ENCODE peak calls at places on chromosomes 13 and 19, in eight cellular contexts. One of them, this sample, is unnamed.

GRCh38 chr13:75507027-75508001 is 25.3 kb upstream of the TBC1D4 start:
- DNase-seq in H1: no peak
- DNase-seq in SK-N-SH: no peak
- DNase-seq in GM23338: no peak
- DNase-seq in HepG2: no peak
- DNase-seq in HCT116: no peak
- DNase-seq in endothelial cell of umbilical vein: no peak
- DNase-seq in GM12878: no peak
- DNase-seq in this sample: no peak

GRCh38 chr13:47038196-47038595 is 141.3 kb upstream of the HTR2A start:
- DNase-seq in HepG2: no peak
- DNase-seq in SK-N-SH: no peak
- DNase-seq in H1: no peak
- DNase-seq in GM23338: no peak
- DNase-seq in endothelial cell of umbilical vein: no peak
- DNase-seq in GM12878: no peak
- DNase-seq in HCT116: no peak
- DNase-seq in this sample: no peak

GRCh38 chr19:19591133-19591825 is 27.2 kb downstream of the PBX4 start:
- DNase-seq in H1: no peak
- DNase-seq in endothelial cell of umbilical vein: no peak
- DNase-seq in SK-N-SH: no peak
- DNase-seq in GM23338: peak
- DNase-seq in HCT116: no peak
- DNase-seq in GM12878: peak
- DNase-seq in HepG2: peak
- DNase-seq in this sample: no peak

GRCh38 chr13:28717170-28717569 is 1.6 kb downstream of the SLC46A3 start:
- DNase-seq in HCT116: no peak
- DNase-seq in endothelial cell of umbilical vein: no peak
- DNase-seq in GM23338: no peak
- DNase-seq in HepG2: no peak
- DNase-seq in SK-N-SH: no peak
- DNase-seq in H1: no peak
- DNase-seq in GM12878: no peak
- DNase-seq in this sample: no peak

GRCh38 chr19:30253581-30253996 is 118.6 kb upstream of the ZNF536 start:
- DNase-seq in GM12878: no peak
- DNase-seq in SK-N-SH: peak
- DNase-seq in HepG2: no peak
- DNase-seq in HCT116: no peak
- DNase-seq in GM23338: no peak
- DNase-seq in H1: no peak
- DNase-seq in endothelial cell of umbilical vein: no peak
- DNase-seq in this sample: no peak

GRCh38 chr13:76828316-76828741 is 57.9 kb downstream of the KCTD12 start:
- DNase-seq in HepG2: no peak
- DNase-seq in GM12878: no peak
- DNase-seq in endothelial cell of umbilical vein: no peak
- DNase-seq in SK-N-SH: no peak
- DNase-seq in H1: no peak
- DNase-seq in HCT116: no peak
- DNase-seq in GM23338: no peak
- DNase-seq in this sample: no peak

GRCh38 chr19:49911381-49912145 is 14.9 kb upstream of the IL4I1 start:
- DNase-seq in SK-N-SH: no peak
- DNase-seq in GM12878: peak
- DNase-seq in endothelial cell of umbilical vein: peak
- DNase-seq in HepG2: no peak
- DNase-seq in H1: no peak
- DNase-seq in GM23338: no peak
- DNase-seq in HCT116: no peak
- DNase-seq in this sample: no peak

GRCh38 chr13:80074811-80075210 is 266.1 kb downstream of the SPRY2 start:
- DNase-seq in GM12878: no peak
- DNase-seq in H1: no peak
- DNase-seq in GM23338: no peak
- DNase-seq in endothelial cell of umbilical vein: no peak
- DNase-seq in HepG2: no peak
- DNase-seq in SK-N-SH: no peak
- DNase-seq in HCT116: no peak
- DNase-seq in this sample: no peak

GRCh38 chr13:39394811-39395685 is 207.9 kb downstream of the LHFPL6 start:
- DNase-seq in SK-N-SH: peak
- DNase-seq in H1: no peak
- DNase-seq in HCT116: no peak
- DNase-seq in HepG2: no peak
- DNase-seq in GM23338: no peak
- DNase-seq in GM12878: no peak
- DNase-seq in endothelial cell of umbilical vein: no peak
- DNase-seq in this sample: no peak

GRCh38 chr13:113305208-113305607 is 8.2 kb downstream of the LAMP1 start:
- DNase-seq in HCT116: no peak
- DNase-seq in endothelial cell of umbilical vein: no peak
- DNase-seq in GM12878: no peak
- DNase-seq in HepG2: no peak
- DNase-seq in SK-N-SH: no peak
- DNase-seq in GM23338: no peak
- DNase-seq in H1: no peak
- DNase-seq in this sample: no peak

GRCh38 chr19:43148233-43148632 is 38.1 kb downstream of the PSG5 start:
- DNase-seq in GM12878: no peak
- DNase-seq in HCT116: no peak
- DNase-seq in H1: no peak
- DNase-seq in GM23338: no peak
- DNase-seq in HepG2: no peak
- DNase-seq in SK-N-SH: no peak
- DNase-seq in endothelial cell of umbilical vein: no peak
- DNase-seq in this sample: no peak

GRCh38 chr13:38657191-38657590 is 29.7 kb upstream of the FREM2 start:
- DNase-seq in GM12878: no peak
- DNase-seq in SK-N-SH: no peak
- DNase-seq in endothelial cell of umbilical vein: no peak
- DNase-seq in H1: no peak
- DNase-seq in HepG2: no peak
- DNase-seq in GM23338: no peak
- DNase-seq in HCT116: no peak
- DNase-seq in this sample: no peak

DNA sequence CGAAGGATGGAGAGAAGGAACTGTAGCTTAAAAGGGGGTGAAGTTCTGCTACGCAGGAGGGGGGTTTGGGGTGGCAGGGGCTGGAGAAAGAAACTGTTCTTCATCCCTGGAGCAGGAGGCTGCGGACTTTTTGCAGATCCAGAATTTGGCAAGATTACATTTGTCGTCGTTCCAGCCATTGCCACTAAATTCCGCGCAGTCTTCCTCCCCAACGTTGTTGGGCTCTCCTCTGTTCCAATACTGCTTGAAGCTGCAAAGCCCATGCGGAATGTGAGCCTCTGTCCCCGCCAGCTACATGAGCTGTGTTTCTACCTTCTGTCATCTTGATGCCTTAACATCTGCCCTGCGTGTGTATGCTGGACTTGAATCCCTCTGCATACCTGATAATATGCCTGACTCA is 4.3 kb downstream of the CD209 start:
- DNase-seq in HepG2: no peak
- DNase-seq in HCT116: no peak
- DNase-seq in endothelial cell of umbilical vein: no peak
- DNase-seq in GM12878: no peak
- DNase-seq in GM23338: no peak
- DNase-seq in SK-N-SH: no peak
- DNase-seq in H1: no peak
- DNase-seq in this sample: no peak
- H3K4me2 ChIP-seq in HepG2: no peak
- H3K4me2 ChIP-seq in HCT116: no peak
- H3K4me2 ChIP-seq in endothelial cell of umbilical vein: no peak
- H3K4me2 ChIP-seq in GM12878: no peak
- H3K4me2 ChIP-seq in GM23338: no peak
- H3K4me2 ChIP-seq in SK-N-SH: no peak
- H3K4me2 ChIP-seq in H1: no peak
- H3K4me2 ChIP-seq in this sample: no peak

GRCh38 chr13:48120246-48120645 is 25.3 kb upstream of the MED4 start:
- DNase-seq in H1: no peak
- DNase-seq in endothelial cell of umbilical vein: no peak
- DNase-seq in HCT116: no peak
- DNase-seq in HepG2: no peak
- DNase-seq in GM23338: no peak
- DNase-seq in SK-N-SH: no peak
- DNase-seq in GM12878: no peak
- DNase-seq in this sample: no peak

GRCh38 chr13:48125794-48126228 is 30.9 kb upstream of the MED4 start:
- DNase-seq in H1: no peak
- DNase-seq in endothelial cell of umbilical vein: peak
- DNase-seq in HCT116: no peak
- DNase-seq in GM23338: no peak
- DNase-seq in SK-N-SH: no peak
- DNase-seq in GM12878: no peak
- DNase-seq in HepG2: peak
- DNase-seq in this sample: no peak

GRCh38 chr13:48121733-48122132 is 26.8 kb upstream of the MED4 start:
- DNase-seq in H1: no peak
- DNase-seq in SK-N-SH: no peak
- DNase-seq in endothelial cell of umbilical vein: no peak
- DNase-seq in HepG2: no peak
- DNase-seq in HCT116: no peak
- DNase-seq in GM12878: no peak
- DNase-seq in GM23338: no peak
- DNase-seq in this sample: no peak

GRCh38 chr13:48126944-48127814 is 32.3 kb upstream of the MED4 start:
- DNase-seq in GM23338: peak
- DNase-seq in SK-N-SH: peak
- DNase-seq in GM12878: peak
- DNase-seq in HCT116: peak
- DNase-seq in H1: no peak
- DNase-seq in endothelial cell of umbilical vein: peak
- DNase-seq in HepG2: peak
- DNase-seq in this sample: peak

GRCh38 chr13:48123827-48124226 is 28.9 kb upstream of the MED4 start:
- DNase-seq in H1: no peak
- DNase-seq in GM12878: no peak
- DNase-seq in HepG2: no peak
- DNase-seq in GM23338: no peak
- DNase-seq in endothelial cell of umbilical vein: no peak
- DNase-seq in HCT116: no peak
- DNase-seq in SK-N-SH: no peak
- DNase-seq in this sample: no peak
- TF ChIP-seq POLR2AphosphoS5 in H1: no peak
- TF ChIP-seq POLR2AphosphoS5 in GM12878: no peak
- TF ChIP-seq POLR2AphosphoS5 in HepG2: no peak
- TF ChIP-seq POLR2AphosphoS5 in GM23338: no peak
- TF ChIP-seq POLR2AphosphoS5 in endothelial cell of umbilical vein: no peak
- TF ChIP-seq POLR2AphosphoS5 in HCT116: no peak
- TF ChIP-seq POLR2AphosphoS5 in SK-N-SH: no peak
- TF ChIP-seq POLR2AphosphoS5 in this sample: no peak

GRCh38 chr19:9857076-9857721 is 22.1 kb downstream of the PIN1 start:
- DNase-seq in H1: no peak
- DNase-seq in SK-N-SH: no peak
- DNase-seq in GM23338: no peak
- DNase-seq in endothelial cell of umbilical vein: no peak
- DNase-seq in HepG2: no peak
- DNase-seq in GM12878: no peak
- DNase-seq in HCT116: no peak
- DNase-seq in this sample: no peak

GRCh38 chr19:9850235-9850959 is 15.3 kb downstream of the PIN1 start:
- DNase-seq in HCT116: no peak
- DNase-seq in endothelial cell of umbilical vein: no peak
- DNase-seq in H1: no peak
- DNase-seq in GM23338: peak
- DNase-seq in GM12878: no peak
- DNase-seq in SK-N-SH: no peak
- DNase-seq in HepG2: no peak
- DNase-seq in this sample: no peak

GRCh38 chr19:9857920-9858746 is 23.0 kb downstream of the PIN1 start:
- DNase-seq in endothelial cell of umbilical vein: no peak
- DNase-seq in GM12878: no peak
- DNase-seq in HCT116: no peak
- DNase-seq in H1: no peak
- DNase-seq in GM23338: no peak
- DNase-seq in HepG2: no peak
- DNase-seq in SK-N-SH: no peak
- DNase-seq in this sample: no peak

GRCh38 chr19:9856609-9857008 is 21.5 kb downstream of the PIN1 start:
- DNase-seq in endothelial cell of umbilical vein: no peak
- DNase-seq in H1: no peak
- DNase-seq in HCT116: no peak
- DNase-seq in SK-N-SH: no peak
- DNase-seq in HepG2: no peak
- DNase-seq in GM12878: no peak
- DNase-seq in GM23338: no peak
- DNase-seq in this sample: no peak

DNA sequence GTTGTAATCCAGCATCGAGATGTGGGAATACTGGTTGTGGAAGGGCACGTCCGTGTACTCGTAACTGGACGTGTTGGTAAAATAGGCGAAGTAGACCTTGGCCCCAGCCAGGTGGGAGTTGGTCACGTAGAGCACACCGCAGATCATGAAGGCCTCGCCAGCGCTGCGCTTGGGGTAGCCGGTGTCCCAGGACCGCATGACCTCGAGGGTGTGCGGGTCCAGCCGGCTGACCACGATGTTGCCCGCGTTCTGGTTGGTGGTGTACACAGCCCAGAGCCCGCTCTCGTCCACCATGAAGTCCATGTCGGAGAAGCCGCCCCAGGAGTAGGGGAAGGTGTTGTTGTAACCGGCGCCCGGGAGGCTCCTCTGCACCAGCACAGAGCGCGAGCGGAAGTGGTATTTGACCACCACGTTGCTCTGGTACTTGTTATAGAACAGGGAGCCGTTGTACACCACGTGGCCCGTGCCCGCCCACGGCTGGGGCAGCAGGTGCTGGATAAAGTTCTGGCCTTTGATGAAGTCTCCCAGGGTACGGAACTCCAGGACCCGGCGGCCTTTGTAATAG is 19.2 kb downstream of the PIN1 start:
- DNase-seq in HepG2: no peak
- DNase-seq in GM12878: no peak
- DNase-seq in endothelial cell of umbilical vein: no peak
- DNase-seq in GM23338: no peak
- DNase-seq in SK-N-SH: no peak
- DNase-seq in H1: no peak
- DNase-seq in HCT116: no peak
- DNase-seq in this sample: no peak
- H3K4me2 ChIP-seq in HepG2: no peak
- H3K4me2 ChIP-seq in GM12878: no peak
- H3K4me2 ChIP-seq in endothelial cell of umbilical vein: no peak
- H3K4me2 ChIP-seq in GM23338: no peak
- H3K4me2 ChIP-seq in SK-N-SH: no peak
- H3K4me2 ChIP-seq in H1: no peak
- H3K4me2 ChIP-seq in HCT116: no peak
- H3K4me2 ChIP-seq in this sample: no peak

DNA sequence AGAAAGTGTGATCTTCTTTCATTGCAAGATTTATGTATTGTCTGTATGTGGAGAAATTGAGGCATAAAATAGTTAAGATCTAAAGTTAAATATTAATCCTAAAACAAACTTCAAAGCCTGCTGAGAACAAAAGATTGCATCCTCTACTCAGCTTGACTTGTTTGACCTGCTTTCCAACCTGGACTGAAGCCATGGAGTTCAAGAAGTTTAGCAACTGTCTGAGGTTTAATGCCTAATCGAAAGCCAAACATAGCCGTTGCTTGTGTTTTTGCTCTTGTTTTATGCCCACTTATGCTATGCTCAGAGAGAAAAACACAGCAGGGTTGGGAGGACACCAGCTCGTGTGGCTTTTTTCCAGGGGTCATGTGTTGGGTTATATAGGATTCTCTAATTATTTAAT is 135.6 kb downstream of the NUFIP1 start:
- DNase-seq in HepG2: peak
- DNase-seq in GM12878: no peak
- DNase-seq in GM23338: no peak
- DNase-seq in H1: no peak
- DNase-seq in endothelial cell of umbilical vein: peak
- DNase-seq in HCT116: no peak
- DNase-seq in SK-N-SH: no peak
- DNase-seq in this sample: no peak
- TF ChIP-seq POLR2AphosphoS5 in HepG2: no peak
- TF ChIP-seq POLR2AphosphoS5 in GM12878: no peak
- TF ChIP-seq POLR2AphosphoS5 in GM23338: no peak
- TF ChIP-seq POLR2AphosphoS5 in H1: no peak
- TF ChIP-seq POLR2AphosphoS5 in endothelial cell of umbilical vein: no peak
- TF ChIP-seq POLR2AphosphoS5 in HCT116: no peak
- TF ChIP-seq POLR2AphosphoS5 in SK-N-SH: no peak
- TF ChIP-seq POLR2AphosphoS5 in this sample: no peak